ENCODE peak calls at places on chromosome 4, in six cellular contexts. A, O, Q, Y, B and T are unnamed samples.

GRCh38 chr4:82500106-82500738 is 61.6 kb downstream of the TMEM150C start:
- DNase-seq in B (peak; percentile 44), Y (no peak), O (no peak), Q (peak; percentile 52), A (no peak), T (no peak)

GRCh38 chr4:53981573-53981972 is 82.8 kb downstream of the CHIC2 start:
- DNase-seq in B (no peak), Y (no peak), A (no peak), O (no peak), Q (no peak), T (no peak)

GRCh38 chr4:83150563-83151330 is 36.2 kb upstream of the PLAC8 start:
- DNase-seq in Y (no peak), O (no peak), B (peak; percentile 50), A (peak; percentile 13), Q (no peak), T (no peak)

GRCh38 chr4:125021189-125021588 is 293.6 kb upstream of the FAT4 start:
- DNase-seq in O (no peak), Q (no peak), Y (no peak), B (no peak), A (peak; percentile 2), T (no peak)

GRCh38 chr4:128341634-128342033 is 54.0 kb upstream of the PGRMC2 start:
- DNase-seq in Q (no peak), A (no peak), O (no peak), Y (no peak), B (no peak), T (no peak)

GRCh38 chr4:27366424-27366823 is 505.8 kb downstream of the STIM2 start:
- DNase-seq in Y (no peak), O (no peak), Q (peak; percentile 8), B (peak; percentile 72), A (peak; percentile 72), T (no peak)

GRCh38 chr4:3724319-3725231 is 41.6 kb upstream of the ADRA2C start:
- DNase-seq in Q (no peak), B (peak; percentile 1), A (no peak), Y (no peak), O (no peak), T (no peak)

GRCh38 chr4:48575964-48576363 is 85.9 kb downstream of the ZAR1 start:
- DNase-seq in Q (peak; percentile 38), A (peak; percentile 27), O (no peak), Y (no peak), B (no peak), T (no peak)

GRCh38 chr4:159105761-159106243 is 2.9 kb downstream of the RAPGEF2 start:
- DNase-seq in Y (no peak), A (peak; percentile 63), B (peak; percentile 10), O (no peak), Q (peak; percentile 61), T (no peak)

GRCh38 chr4:98692411-98692810 is 34.0 kb upstream of the TSPAN5 start:
- DNase-seq in B (no peak), O (no peak), Y (no peak), Q (no peak), A (no peak), T (no peak)

GRCh38 chr4:116018831-116019230 is 905.4 kb upstream of the NDST4 start:
- DNase-seq in O (no peak), Q (no peak), B (peak; percentile 77), A (peak; percentile 50), Y (no peak), T (no peak)

GRCh38 chr4:26145212-26145611 is 175.6 kb upstream of the RBPJ start:
- DNase-seq in O (peak; percentile 38), A (peak; percentile 43), Y (no peak), Q (no peak), B (no peak), T (no peak)

GRCh38 chr4:97153042-97153441 is 990.2 kb downstream of the STPG2 start:
- DNase-seq in O (no peak), B (peak; percentile 51), Q (no peak), Y (no peak), A (peak; percentile 35), T (no peak)

GRCh38 chr4:166042510-166043055 is 169.5 kb downstream of the TLL1 start:
- DNase-seq in B (no peak), Y (no peak), Q (no peak), O (no peak), A (peak; percentile 11), T (no peak)

GRCh38 chr4:96519291-96519690 is 679.4 kb downstream of the PDHA2 start:
- DNase-seq in Q (no peak), O (no peak), A (peak; percentile 5), Y (no peak), B (no peak), T (no peak)

GRCh38 chr4:20832821-20833220 is 132.6 kb downstream of the PACRGL start:
- DNase-seq in O (no peak), A (no peak), Q (no peak), Y (no peak), B (peak; percentile 34), T (no peak)

GRCh38 chr4:113741971-113742370 is 19.6 kb downstream of the CAMK2D start:
- DNase-seq in A (no peak), B (no peak), Y (no peak), Q (no peak), O (no peak), T (no peak)

GRCh38 chr4:109846395-109847098 is 1.4 kb upstream of the LRIT3 start:
- DNase-seq in A (no peak), B (no peak), Y (no peak), O (peak; percentile 48), Q (no peak), T (peak; percentile 8)

GRCh38 chr4:123672987-123673386 is 276.4 kb downstream of the SPRY1 start:
- DNase-seq in O (no peak), A (peak; percentile 69), Y (no peak), B (peak; percentile 39), Q (peak; percentile 61), T (no peak)

GRCh38 chr4:41360214-41360910 is 103.6 kb downstream of the UCHL1 start:
- DNase-seq in A (peak; percentile 67), O (peak; percentile 57), B (peak; percentile 22), Q (peak; percentile 32), Y (peak; percentile 83), T (peak; percentile 64)

GRCh38 chr4:139603576-139604387 is 47.8 kb upstream of the SETD7 start:
- DNase-seq in O (peak; percentile 62), A (peak; percentile 73), Q (peak; percentile 73), Y (no peak), B (peak; percentile 49), T (peak; percentile 23)

GRCh38 chr4:81049861-81050423 is 19.4 kb downstream of the BMP3 start:
- DNase-seq in B (no peak), O (no peak), Q (no peak), Y (no peak), A (no peak), T (no peak)
- H3K4me1 ChIP-seq in B (no peaks in the 10 kb centered on the region), O (no peaks in the 10 kb centered on the region), Q (no peaks in the 10 kb centered on the region), Y (no peaks in the 10 kb centered on the region), A (no peaks in the 10 kb centered on the region), T (peaks cover 10% of the 10 kb centered on the region)

GRCh38 chr4:57051524-57051923 is 58.7 kb downstream of the IGFBP7 start:
- DNase-seq in B (no peak), O (no peak), A (no peak), Q (no peak), Y (no peak), T (no peak)
- H3K27ac ChIP-seq in B (no peak overlapping the region), O (no peak overlapping the region), A (no peak overlapping the region), Q (no peak overlapping the region), Y (no peak overlapping the region), T (peak overlapping the region; percentile 5)

GRCh38 chr4:142663828-142664227 is 182.3 kb downstream of the INPP4B start:
- DNase-seq in O (no peak), Y (no peak), Q (no peak), B (no peak), A (peak; percentile 23), T (no peak)
- H3K4me1 ChIP-seq in O (no peaks in the 10 kb centered on the region), Y (no peaks in the 10 kb centered on the region), Q (no peaks in the 10 kb centered on the region), B (no peaks in the 10 kb centered on the region), A (no peaks in the 10 kb centered on the region), T (no peaks in the 10 kb centered on the region)

DNA sequence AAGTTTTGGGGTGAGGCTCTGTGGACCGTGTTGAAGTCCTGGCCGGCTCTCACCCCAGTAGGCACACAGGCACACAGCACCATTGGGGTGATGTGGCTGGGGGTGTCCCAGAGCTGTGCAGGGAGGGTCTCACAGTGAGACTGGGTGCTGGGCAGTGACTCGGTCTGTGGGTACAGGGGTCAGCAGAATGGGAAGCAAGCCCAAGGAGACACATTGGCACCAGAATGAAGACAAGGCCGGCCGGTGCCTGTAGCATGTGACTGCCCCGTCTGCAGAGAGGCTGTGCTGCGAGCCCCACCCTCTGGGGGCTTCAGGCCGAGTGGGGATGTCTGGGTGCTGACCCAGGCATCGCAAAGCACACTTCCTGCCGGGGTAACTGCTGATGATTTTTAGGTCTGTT is 5.2 kb downstream of the MAEA start:
- DNase-seq in Y (no peak), B (no peak), Q (no peak), A (no peak), O (no peak), T (no peak)
- H3K27ac ChIP-seq in Y (no peak overlapping the region), B (no peak overlapping the region), Q (no peak overlapping the region), A (no peak overlapping the region), O (no peak overlapping the region), T (no peak overlapping the region)

DNA sequence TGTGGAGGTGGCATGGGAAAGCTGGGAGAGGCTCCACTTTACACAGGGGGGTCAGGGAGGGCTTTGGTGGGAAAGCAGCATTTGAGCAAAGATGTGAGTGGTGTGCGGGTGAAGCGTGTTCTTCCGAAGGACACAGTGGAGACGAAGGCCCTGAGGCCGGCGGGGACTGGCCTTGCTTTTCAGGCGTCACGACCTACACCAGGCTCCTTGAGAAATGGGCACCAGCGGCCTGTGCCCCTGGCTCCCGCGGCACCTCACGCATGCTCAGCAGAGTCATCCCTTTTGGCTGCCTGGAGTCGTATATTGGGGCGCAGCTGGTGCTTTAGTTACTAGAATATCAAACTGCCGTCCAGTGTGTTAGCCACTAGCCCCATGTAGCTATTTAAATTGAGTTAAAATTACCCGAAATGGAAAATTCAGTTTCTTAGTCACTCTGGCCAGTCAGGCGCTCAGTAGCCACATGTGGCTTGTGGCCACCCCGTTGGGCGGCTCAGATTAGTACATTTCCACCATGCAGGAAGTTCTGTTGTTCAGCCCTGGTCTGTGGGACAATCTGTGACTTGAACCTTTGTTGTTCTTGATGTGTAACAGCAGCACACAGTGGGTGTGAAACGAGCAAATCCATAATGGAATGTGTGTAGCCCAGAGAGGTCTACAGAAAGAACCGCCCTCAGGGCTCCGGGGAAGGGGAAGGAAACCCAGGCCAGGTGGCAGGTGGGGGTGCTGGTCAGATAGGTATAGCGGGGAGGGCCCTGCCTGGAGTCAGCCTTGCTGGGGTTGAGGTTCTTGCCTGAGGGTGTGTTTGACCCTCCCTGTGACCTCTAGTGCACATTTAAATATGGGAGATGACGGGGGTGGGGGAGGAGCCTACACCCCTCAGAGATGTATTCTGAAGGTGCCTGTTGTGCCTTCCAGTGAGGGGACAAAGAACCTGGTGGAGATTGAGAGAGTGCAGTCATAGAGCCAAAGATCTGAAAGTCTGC is 30.4 kb downstream of the TBC1D14 start:
- DNase-seq in Q (no peak), B (no peak), A (no peak), Y (peak; percentile 51), O (no peak), T (no peak)
- H3K4me1 ChIP-seq in Q (peaks cover 12% of the 10 kb centered on the region), B (peaks cover 15% of the 10 kb centered on the region), A (peaks cover 15% of the 10 kb centered on the region), Y (peaks cover 63% of the 10 kb centered on the region), O (peaks cover 12% of the 10 kb centered on the region), T (peaks cover 46% of the 10 kb centered on the region)

DNA sequence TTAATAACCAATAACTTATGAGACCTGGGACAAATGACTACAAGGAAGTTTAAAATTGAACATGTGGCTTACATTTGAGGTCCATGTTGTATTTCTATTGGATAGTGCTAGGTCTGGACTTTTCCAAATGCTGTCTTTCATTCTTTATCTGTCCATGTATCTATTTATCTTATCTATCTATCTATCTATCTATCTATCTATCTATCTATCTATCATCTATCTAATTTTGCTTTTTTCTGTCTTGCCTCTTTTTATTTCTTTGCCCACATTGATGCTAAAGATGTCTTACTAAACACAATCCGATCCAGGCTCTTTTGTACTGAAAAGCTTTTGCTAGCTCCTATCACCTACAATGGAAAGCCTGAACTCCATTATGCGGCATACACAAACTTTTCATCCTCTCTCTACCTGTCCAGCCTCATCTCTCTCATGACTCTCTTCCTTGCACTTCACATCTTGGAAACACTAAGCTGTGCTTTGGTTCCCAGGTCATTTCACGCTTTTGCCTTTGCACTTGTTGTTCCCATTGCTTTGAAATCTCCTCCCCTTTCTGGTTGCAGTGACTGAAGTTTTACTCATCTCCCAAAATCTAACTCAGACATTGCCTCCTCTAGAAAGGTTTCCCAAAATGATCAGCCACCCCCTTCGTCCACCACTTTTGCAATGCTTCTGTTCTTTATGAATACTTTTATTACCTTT is 107.2 kb downstream of the SYNPO2 start:
- DNase-seq in O (no peak), A (no peak), Q (no peak), B (no peak), Y (no peak), T (no peak)
- H3K27ac ChIP-seq in O (no peak overlapping the region), A (no peak overlapping the region), Q (no peak overlapping the region), B (no peak overlapping the region), Y (no peak overlapping the region), T (peak overlapping the region; percentile 86)